ENCODE peak calls at places on chromosomes 6 and 20, in five cellular contexts. P is kidney epithelial cell; J is CD4-positive, alpha-beta T cell; D is H9; H is tibial nerve. G is an unnamed sample.

GRCh38 chr6:36963451-36964290 is 9.1 kb downstream of the PI16 start:
- DNase-seq in J (no peak), P (no peak), H (no peak), D (peak; percentile 63), G (no peak)

GRCh38 chr6:24859132-24859531 is 60.4 kb upstream of the ARMH2 start:
- DNase-seq in H (no peak), J (no peak), P (no peak), D (no peak), G (no peak)

GRCh38 chr20:15240801-15241200 is 903.4 kb upstream of the FLRT3 start:
- DNase-seq in J (no peak), D (no peak), H (no peak), P (no peak), G (no peak)

GRCh38 chr6:19413323-19413722 is 423.8 kb upstream of the ID4 start:
- DNase-seq in D (no peak), P (no peak), H (no peak), J (no peak), G (no peak)

GRCh38 chr20:45355209-45355608 is 7.0 kb upstream of the SDC4 start:
- DNase-seq in D (no peak), J (no peak), H (no peak), P (no peak), G (no peak)

GRCh38 chr20:1391640-1392442 is 1.0 kb downstream of the FKBP1A start:
- DNase-seq in H (no peak), P (no peak), D (peak; percentile 62), J (no peak), G (no peak)

GRCh38 chr6:166417285-166417691 is 34.5 kb upstream of the MPC1 start:
- DNase-seq in P (no peak), H (no peak), J (peak; percentile 66), D (no peak), G (no peak)

GRCh38 chr20:32333988-32334885 is 23.9 kb upstream of the ASXL1 start:
- DNase-seq in P (no peak), H (no peak), J (peak; percentile 7), D (no peak), G (no peak)

GRCh38 chr6:12875061-12875460 is 158.5 kb downstream of the PHACTR1 start:
- DNase-seq in P (no peak), J (no peak), H (no peak), D (no peak), G (no peak)

GRCh38 chr6:75217203-75217602 is 11.3 kb upstream of the COL12A1 start:
- DNase-seq in H (no peak), P (no peak), J (no peak), D (no peak), G (no peak)

GRCh38 chr20:11826334-11826733 is 91.4 kb upstream of the BTBD3 start:
- DNase-seq in J (no peak), D (no peak), P (no peak), H (no peak), G (no peak)

GRCh38 chr20:5766085-5766764 is 16.0 kb downstream of the SHLD1 start:
- DNase-seq in J (no peak), P (no peak), H (no peak), D (no peak), G (no peak)

GRCh38 chr20:57605878-57606277 is 14.3 kb downstream of the ZBP1 start:
- DNase-seq in H (no peak), P (no peak), J (no peak), D (no peak), G (no peak)

GRCh38 chr6:37507690-37508421 is 8.2 kb upstream of the CCDC167 start:
- DNase-seq in D (no peak), H (no peak), P (no peak), J (no peak), G (no peak)

GRCh38 chr6:150685860-150686259 is 86.2 kb downstream of the PLEKHG1 start:
- DNase-seq in P (no peak), J (peak; percentile 11), D (peak; percentile 73), H (no peak), G (no peak)

GRCh38 chr6:168778201-168778600 is 337.2 kb downstream of the SMOC2 start:
- DNase-seq in D (no peak), P (no peak), J (no peak), H (peak; percentile 46), G (no peak)

GRCh38 chr6:132076452-132076851 is 125.3 kb upstream of the CCN2 start:
- DNase-seq in D (no peak), P (no peak), H (no peak), J (no peak), G (no peak)

GRCh38 chr6:74578339-74578738 is 627.5 kb downstream of the COL12A1 start:
- DNase-seq in H (no peak), D (no peak), J (no peak), P (peak; percentile 35), G (no peak)

GRCh38 chr6:160174681-160175080 is 53.1 kb downstream of the SLC22A1 start:
- DNase-seq in P (no peak), J (no peak), H (no peak), D (no peak), G (no peak)

GRCh38 chr6:33213166-33213988 is 5.1 kb downstream of the RING1 start:
- DNase-seq in J (no peak), P (no peak), H (no peak), D (no peak), G (no peak)

GRCh38 chr6:33211666-33212422 is 3.5 kb downstream of the RING1 start:
- DNase-seq in D (peak; percentile 82), H (no peak), J (no peak), P (no peak), G (no peak)

GRCh38 chr6:33211136-33211535 is 2.8 kb downstream of the RING1 start:
- DNase-seq in J (no peak), D (no peak), H (no peak), P (no peak), G (no peak)

GRCh38 chr6:33213989-33214335 is 5.7 kb downstream of the RING1 start:
- DNase-seq in P (no peak), D (no peak), H (no peak), J (no peak), G (no peak)

DNA sequence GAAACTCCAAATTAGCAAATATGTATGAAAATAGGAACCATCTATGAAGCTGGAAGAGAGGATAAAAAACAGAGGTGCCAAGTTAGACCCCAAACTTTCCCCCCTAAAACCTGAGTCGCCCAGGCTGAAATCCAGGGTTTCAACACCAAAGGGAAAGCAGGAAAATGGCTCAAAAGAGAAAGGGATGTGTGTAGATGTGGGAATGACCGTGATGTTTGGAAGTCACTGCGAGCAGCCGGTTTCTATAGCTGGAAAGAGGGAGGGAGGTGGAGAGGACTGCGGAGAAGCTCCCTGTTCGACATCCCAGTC is 4.5 kb downstream of the RING1 start:
- DNase-seq in D (no peak), P (no peak), H (no peak), J (no peak), G (no peak)
- H3K27me3 ChIP-seq in D (peaks cover 45% of the 10 kb centered on the region), P (peaks cover 8% of the 10 kb centered on the region), H (no peaks in the 10 kb centered on the region), J (no peaks in the 10 kb centered on the region), G (no peaks in the 10 kb centered on the region)

GRCh38 chr6:30463651-30464618 is 25.4 kb upstream of the HLA-E start:
- DNase-seq in P (no peak), H (no peak), D (no peak), J (peak; percentile 31), G (no peak)

GRCh38 chr6:30459145-30459544 is 30.2 kb upstream of the HLA-E start:
- DNase-seq in J (no peak), H (no peak), D (no peak), P (no peak), G (no peak)

GRCh38 chr6:30463242-30463641 is 26.1 kb upstream of the HLA-E start:
- DNase-seq in D (no peak), P (no peak), J (no peak), H (no peak), G (no peak)

GRCh38 chr6:30462482-30462881 is 26.8 kb upstream of the HLA-E start:
- DNase-seq in H (no peak), D (no peak), P (no peak), J (no peak), G (no peak)

GRCh38 chr6:30461055-30461454 is 28.3 kb upstream of the HLA-E start:
- DNase-seq in P (no peak), H (no peak), J (no peak), D (no peak), G (no peak)
- H3K27me3 ChIP-seq in P (peaks cover 60% of the 10 kb centered on the region), H (peaks cover 6% of the 10 kb centered on the region), J (peaks cover 100% of the 10 kb centered on the region), D (peaks cover 62% of the 10 kb centered on the region), G (peaks cover 8% of the 10 kb centered on the region)

GRCh38 chr20:37421060-37421639 is 75.2 kb downstream of the SRC start:
- DNase-seq in P (no peak), J (no peak), H (no peak), D (no peak), G (no peak)
- H3K27me3 ChIP-seq in P (peaks cover 59% of the 10 kb centered on the region), J (peaks cover 24% of the 10 kb centered on the region), H (no peaks in the 10 kb centered on the region), D (no peaks in the 10 kb centered on the region), G (no peaks in the 10 kb centered on the region)

GRCh38 chr6:39143238-39143930 is 28.4 kb upstream of the SAYSD1 start:
- DNase-seq in D (no peak), P (no peak), H (no peak), J (peak; percentile 21), G (no peak)
- H3K27me3 ChIP-seq in D (no peaks in the 10 kb centered on the region), P (no peaks in the 10 kb centered on the region), H (no peaks in the 10 kb centered on the region), J (no peaks in the 10 kb centered on the region), G (no peaks in the 10 kb centered on the region)

GRCh38 chr6:80832337-80832736 is 725.9 kb downstream of the BCKDHB start:
- DNase-seq in D (no peak), H (no peak), J (no peak), P (no peak), G (no peak)
- H3K27me3 ChIP-seq in D (no peaks in the 10 kb centered on the region), H (no peaks in the 10 kb centered on the region), J (no peaks in the 10 kb centered on the region), P (no peaks in the 10 kb centered on the region), G (no peaks in the 10 kb centered on the region)

GRCh38 chr6:41539204-41539603 is 7.0 kb upstream of the FOXP4 start:
- DNase-seq in H (no peak), D (no peak), J (no peak), P (no peak), G (no peak)
- H3K27me3 ChIP-seq in H (no peaks in the 10 kb centered on the region), D (peaks cover 14% of the 10 kb centered on the region), J (no peaks in the 10 kb centered on the region), P (no peaks in the 10 kb centered on the region), G (no peaks in the 10 kb centered on the region)

DNA sequence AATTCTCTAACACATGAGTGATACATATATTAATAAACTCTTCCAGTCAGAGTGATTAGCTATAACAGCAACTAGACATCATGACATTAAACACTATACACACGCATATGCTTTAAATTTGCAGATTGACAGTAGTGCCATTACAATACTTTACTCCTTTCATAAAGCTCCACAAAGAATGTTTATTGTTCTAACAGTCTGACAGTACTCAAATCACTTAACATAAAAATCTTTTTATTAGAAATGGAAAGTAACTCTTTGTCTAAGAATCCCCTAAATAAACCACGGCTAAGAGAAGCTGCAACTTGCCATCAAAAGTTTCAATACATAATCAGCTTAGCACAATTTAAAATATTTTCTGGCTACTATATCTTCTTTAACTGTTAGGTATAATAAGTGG is 24.0 kb downstream of the SNX3 start:
- DNase-seq in H (no peak), D (no peak), P (no peak), J (no peak), G (no peak)
- H3K27me3 ChIP-seq in H (no peaks in the 10 kb centered on the region), D (no peaks in the 10 kb centered on the region), P (no peaks in the 10 kb centered on the region), J (no peaks in the 10 kb centered on the region), G (no peaks in the 10 kb centered on the region)

GRCh38 chr20:59289994-59290393 is 10.4 kb upstream of the EDN3 start:
- DNase-seq in D (no peak), P (no peak), H (no peak), J (no peak), G (no peak)

GRCh38 chr20:59284470-59284869 is 15.9 kb upstream of the EDN3 start:
- DNase-seq in P (no peak), D (no peak), J (no peak), H (no peak), G (no peak)
- H3K27me3 ChIP-seq in P (no peaks in the 10 kb centered on the region), D (no peaks in the 10 kb centered on the region), J (no peaks in the 10 kb centered on the region), H (no peaks in the 10 kb centered on the region), G (no peaks in the 10 kb centered on the region)

GRCh38 chr20:63255911-63256704 is 1.8 kb upstream of the NKAIN4 start:
- DNase-seq in P (no peak), D (no peak), J (no peak), H (no peak), G (no peak)
- H3K27me3 ChIP-seq in P (peaks cover 64% of the 10 kb centered on the region), D (peaks cover 4% of the 10 kb centered on the region), J (peaks cover 40% of the 10 kb centered on the region), H (no peaks in the 10 kb centered on the region), G (peaks cover 11% of the 10 kb centered on the region)

G was measured in vagina.